ENCODE peak calls at places on chromosome 18, in ten cellular contexts. One of them, this sample, is unnamed.

GRCh38 chr18:62957885-62958472 is 242.6 kb downstream of the PHLPP1 start:
- DNase-seq in GM20000: no peak
- DNase-seq in DMS 273 treated with DMSO at 0.1 percent for 48 hours: no peak
- DNase-seq in activated CD8-positive, alpha-beta T cell treated with anti-CD3 and anti-CD28 coated beads for 36 hours: peak
- DNase-seq in iris pigment epithelial cell: peak
- DNase-seq in mesenteric fat pad: no peak
- DNase-seq in hippocampal formation: no peak
- DNase-seq in KBM-7: peak
- DNase-seq in pancreas: no peak
- DNase-seq in activated CD4-positive, alpha-beta T cell treated with anti-CD3 and anti-CD28 coated beads, Interleukin-2, amount 50 U/mL, for 48 hours: peak
- DNase-seq in this sample: peak

GRCh38 chr18:837922-838321 is 25.9 kb upstream of the YES1 start:
- DNase-seq in mesenteric fat pad: no peak
- DNase-seq in hippocampal formation: no peak
- DNase-seq in iris pigment epithelial cell: no peak
- DNase-seq in activated CD4-positive, alpha-beta T cell treated with anti-CD3 and anti-CD28 coated beads, Interleukin-2, amount 50 U/mL, for 48 hours: no peak
- DNase-seq in pancreas: no peak
- DNase-seq in KBM-7: no peak
- DNase-seq in DMS 273 treated with DMSO at 0.1 percent for 48 hours: no peak
- DNase-seq in activated CD8-positive, alpha-beta T cell treated with anti-CD3 and anti-CD28 coated beads for 36 hours: no peak
- DNase-seq in GM20000: no peak
- DNase-seq in this sample: no peak

GRCh38 chr18:56245856-56246575 is 392.4 kb downstream of the TXNL1 start:
- DNase-seq in activated CD8-positive, alpha-beta T cell treated with anti-CD3 and anti-CD28 coated beads for 36 hours: no peak
- DNase-seq in mesenteric fat pad: no peak
- DNase-seq in iris pigment epithelial cell: peak
- DNase-seq in KBM-7: peak
- DNase-seq in DMS 273 treated with DMSO at 0.1 percent for 48 hours: no peak
- DNase-seq in hippocampal formation: no peak
- DNase-seq in pancreas: no peak
- DNase-seq in activated CD4-positive, alpha-beta T cell treated with anti-CD3 and anti-CD28 coated beads, Interleukin-2, amount 50 U/mL, for 48 hours: no peak
- DNase-seq in GM20000: no peak
- DNase-seq in this sample: peak

GRCh38 chr18:24176727-24177416 is 38.0 kb downstream of the CABYR start:
- DNase-seq in hippocampal formation: peak
- DNase-seq in DMS 273 treated with DMSO at 0.1 percent for 48 hours: no peak
- DNase-seq in activated CD8-positive, alpha-beta T cell treated with anti-CD3 and anti-CD28 coated beads for 36 hours: peak
- DNase-seq in iris pigment epithelial cell: peak
- DNase-seq in GM20000: peak
- DNase-seq in mesenteric fat pad: no peak
- DNase-seq in pancreas: peak
- DNase-seq in activated CD4-positive, alpha-beta T cell treated with anti-CD3 and anti-CD28 coated beads, Interleukin-2, amount 50 U/mL, for 48 hours: peak
- DNase-seq in KBM-7: peak
- DNase-seq in this sample: peak

GRCh38 chr18:60145776-60146175 is 226.8 kb downstream of the MC4R start:
- DNase-seq in KBM-7: no peak
- DNase-seq in iris pigment epithelial cell: no peak
- DNase-seq in activated CD4-positive, alpha-beta T cell treated with anti-CD3 and anti-CD28 coated beads, Interleukin-2, amount 50 U/mL, for 48 hours: no peak
- DNase-seq in pancreas: no peak
- DNase-seq in mesenteric fat pad: no peak
- DNase-seq in DMS 273 treated with DMSO at 0.1 percent for 48 hours: no peak
- DNase-seq in GM20000: no peak
- DNase-seq in activated CD8-positive, alpha-beta T cell treated with anti-CD3 and anti-CD28 coated beads for 36 hours: no peak
- DNase-seq in hippocampal formation: no peak
- DNase-seq in this sample: no peak

GRCh38 chr18:10080372-10080771 is 166.6 kb downstream of the VAPA start:
- DNase-seq in iris pigment epithelial cell: no peak
- DNase-seq in GM20000: no peak
- DNase-seq in mesenteric fat pad: peak
- DNase-seq in KBM-7: no peak
- DNase-seq in hippocampal formation: no peak
- DNase-seq in DMS 273 treated with DMSO at 0.1 percent for 48 hours: no peak
- DNase-seq in activated CD4-positive, alpha-beta T cell treated with anti-CD3 and anti-CD28 coated beads, Interleukin-2, amount 50 U/mL, for 48 hours: no peak
- DNase-seq in pancreas: no peak
- DNase-seq in activated CD8-positive, alpha-beta T cell treated with anti-CD3 and anti-CD28 coated beads for 36 hours: no peak
- DNase-seq in this sample: no peak

GRCh38 chr18:63646916-63647315 is 2.9 kb upstream of the SERPINB4 start:
- DNase-seq in DMS 273 treated with DMSO at 0.1 percent for 48 hours: no peak
- DNase-seq in pancreas: no peak
- DNase-seq in hippocampal formation: no peak
- DNase-seq in iris pigment epithelial cell: no peak
- DNase-seq in GM20000: no peak
- DNase-seq in KBM-7: no peak
- DNase-seq in activated CD8-positive, alpha-beta T cell treated with anti-CD3 and anti-CD28 coated beads for 36 hours: no peak
- DNase-seq in activated CD4-positive, alpha-beta T cell treated with anti-CD3 and anti-CD28 coated beads, Interleukin-2, amount 50 U/mL, for 48 hours: no peak
- DNase-seq in mesenteric fat pad: no peak
- DNase-seq in this sample: no peak

GRCh38 chr18:21550510-21550970 is 50.0 kb downstream of the ESCO1 start:
- DNase-seq in iris pigment epithelial cell: no peak
- DNase-seq in DMS 273 treated with DMSO at 0.1 percent for 48 hours: no peak
- DNase-seq in KBM-7: no peak
- DNase-seq in pancreas: no peak
- DNase-seq in mesenteric fat pad: no peak
- DNase-seq in GM20000: no peak
- DNase-seq in activated CD4-positive, alpha-beta T cell treated with anti-CD3 and anti-CD28 coated beads, Interleukin-2, amount 50 U/mL, for 48 hours: no peak
- DNase-seq in hippocampal formation: no peak
- DNase-seq in activated CD8-positive, alpha-beta T cell treated with anti-CD3 and anti-CD28 coated beads for 36 hours: no peak
- DNase-seq in this sample: no peak

GRCh38 chr18:24567199-24567598 is 106.8 kb downstream of the HRH4 start:
- DNase-seq in iris pigment epithelial cell: peak
- DNase-seq in hippocampal formation: no peak
- DNase-seq in mesenteric fat pad: no peak
- DNase-seq in GM20000: no peak
- DNase-seq in pancreas: no peak
- DNase-seq in DMS 273 treated with DMSO at 0.1 percent for 48 hours: peak
- DNase-seq in KBM-7: no peak
- DNase-seq in activated CD8-positive, alpha-beta T cell treated with anti-CD3 and anti-CD28 coated beads for 36 hours: no peak
- DNase-seq in activated CD4-positive, alpha-beta T cell treated with anti-CD3 and anti-CD28 coated beads, Interleukin-2, amount 50 U/mL, for 48 hours: no peak
- DNase-seq in this sample: no peak

GRCh38 chr18:51323941-51324340 is 126.5 kb upstream of the MEX3C start:
- DNase-seq in DMS 273 treated with DMSO at 0.1 percent for 48 hours: no peak
- DNase-seq in pancreas: no peak
- DNase-seq in KBM-7: no peak
- DNase-seq in mesenteric fat pad: no peak
- DNase-seq in GM20000: no peak
- DNase-seq in activated CD8-positive, alpha-beta T cell treated with anti-CD3 and anti-CD28 coated beads for 36 hours: no peak
- DNase-seq in activated CD4-positive, alpha-beta T cell treated with anti-CD3 and anti-CD28 coated beads, Interleukin-2, amount 50 U/mL, for 48 hours: no peak
- DNase-seq in iris pigment epithelial cell: no peak
- DNase-seq in hippocampal formation: no peak
- DNase-seq in this sample: no peak

GRCh38 chr18:31574359-31574758 is 17.3 kb upstream of the TTR start:
- DNase-seq in GM20000: no peak
- DNase-seq in mesenteric fat pad: no peak
- DNase-seq in DMS 273 treated with DMSO at 0.1 percent for 48 hours: no peak
- DNase-seq in iris pigment epithelial cell: no peak
- DNase-seq in activated CD8-positive, alpha-beta T cell treated with anti-CD3 and anti-CD28 coated beads for 36 hours: no peak
- DNase-seq in KBM-7: peak
- DNase-seq in pancreas: no peak
- DNase-seq in activated CD4-positive, alpha-beta T cell treated with anti-CD3 and anti-CD28 coated beads, Interleukin-2, amount 50 U/mL, for 48 hours: no peak
- DNase-seq in hippocampal formation: no peak
- DNase-seq in this sample: no peak

GRCh38 chr18:10715791-10716190 is 190.0 kb downstream of the NAPG start:
- DNase-seq in activated CD4-positive, alpha-beta T cell treated with anti-CD3 and anti-CD28 coated beads, Interleukin-2, amount 50 U/mL, for 48 hours: no peak
- DNase-seq in pancreas: no peak
- DNase-seq in hippocampal formation: no peak
- DNase-seq in mesenteric fat pad: no peak
- DNase-seq in KBM-7: no peak
- DNase-seq in activated CD8-positive, alpha-beta T cell treated with anti-CD3 and anti-CD28 coated beads for 36 hours: no peak
- DNase-seq in DMS 273 treated with DMSO at 0.1 percent for 48 hours: no peak
- DNase-seq in GM20000: no peak
- DNase-seq in iris pigment epithelial cell: peak
- DNase-seq in this sample: no peak

GRCh38 chr18:70415823-70416488 is 127.1 kb downstream of the SOCS6 start:
- DNase-seq in KBM-7: no peak
- DNase-seq in iris pigment epithelial cell: no peak
- DNase-seq in GM20000: no peak
- DNase-seq in hippocampal formation: no peak
- DNase-seq in mesenteric fat pad: no peak
- DNase-seq in activated CD8-positive, alpha-beta T cell treated with anti-CD3 and anti-CD28 coated beads for 36 hours: no peak
- DNase-seq in pancreas: no peak
- DNase-seq in DMS 273 treated with DMSO at 0.1 percent for 48 hours: peak
- DNase-seq in activated CD4-positive, alpha-beta T cell treated with anti-CD3 and anti-CD28 coated beads, Interleukin-2, amount 50 U/mL, for 48 hours: no peak
- DNase-seq in this sample: no peak

GRCh38 chr18:79781331-79781941 is 16.3 kb upstream of the KCNG2 start:
- DNase-seq in iris pigment epithelial cell: peak
- DNase-seq in mesenteric fat pad: peak
- DNase-seq in DMS 273 treated with DMSO at 0.1 percent for 48 hours: no peak
- DNase-seq in hippocampal formation: no peak
- DNase-seq in KBM-7: no peak
- DNase-seq in activated CD4-positive, alpha-beta T cell treated with anti-CD3 and anti-CD28 coated beads, Interleukin-2, amount 50 U/mL, for 48 hours: no peak
- DNase-seq in pancreas: peak
- DNase-seq in GM20000: no peak
- DNase-seq in activated CD8-positive, alpha-beta T cell treated with anti-CD3 and anti-CD28 coated beads for 36 hours: no peak
- DNase-seq in this sample: no peak

GRCh38 chr18:61887838-61888237 is 5.0 kb downstream of the RNF152 start:
- DNase-seq in activated CD8-positive, alpha-beta T cell treated with anti-CD3 and anti-CD28 coated beads for 36 hours: no peak
- DNase-seq in iris pigment epithelial cell: no peak
- DNase-seq in hippocampal formation: no peak
- DNase-seq in KBM-7: no peak
- DNase-seq in activated CD4-positive, alpha-beta T cell treated with anti-CD3 and anti-CD28 coated beads, Interleukin-2, amount 50 U/mL, for 48 hours: no peak
- DNase-seq in GM20000: no peak
- DNase-seq in DMS 273 treated with DMSO at 0.1 percent for 48 hours: no peak
- DNase-seq in pancreas: no peak
- DNase-seq in mesenteric fat pad: no peak
- DNase-seq in this sample: no peak

GRCh38 chr18:28002841-28003240 is 174.1 kb downstream of the CDH2 start:
- DNase-seq in hippocampal formation: peak
- DNase-seq in mesenteric fat pad: no peak
- DNase-seq in GM20000: no peak
- DNase-seq in iris pigment epithelial cell: peak
- DNase-seq in pancreas: no peak
- DNase-seq in DMS 273 treated with DMSO at 0.1 percent for 48 hours: no peak
- DNase-seq in activated CD8-positive, alpha-beta T cell treated with anti-CD3 and anti-CD28 coated beads for 36 hours: no peak
- DNase-seq in activated CD4-positive, alpha-beta T cell treated with anti-CD3 and anti-CD28 coated beads, Interleukin-2, amount 50 U/mL, for 48 hours: no peak
- DNase-seq in KBM-7: no peak
- DNase-seq in this sample: no peak

GRCh38 chr18:49476664-49477411 is 10.2 kb downstream of the C18orf32 start:
- DNase-seq in pancreas: no peak
- DNase-seq in mesenteric fat pad: no peak
- DNase-seq in activated CD8-positive, alpha-beta T cell treated with anti-CD3 and anti-CD28 coated beads for 36 hours: no peak
- DNase-seq in KBM-7: peak
- DNase-seq in DMS 273 treated with DMSO at 0.1 percent for 48 hours: no peak
- DNase-seq in hippocampal formation: no peak
- DNase-seq in activated CD4-positive, alpha-beta T cell treated with anti-CD3 and anti-CD28 coated beads, Interleukin-2, amount 50 U/mL, for 48 hours: no peak
- DNase-seq in iris pigment epithelial cell: peak
- DNase-seq in GM20000: no peak
- DNase-seq in this sample: no peak

GRCh38 chr18:62979172-62979571 is 263.8 kb downstream of the PHLPP1 start:
- DNase-seq in KBM-7: peak
- DNase-seq in activated CD8-positive, alpha-beta T cell treated with anti-CD3 and anti-CD28 coated beads for 36 hours: no peak
- DNase-seq in iris pigment epithelial cell: peak
- DNase-seq in DMS 273 treated with DMSO at 0.1 percent for 48 hours: peak
- DNase-seq in GM20000: no peak
- DNase-seq in hippocampal formation: peak
- DNase-seq in pancreas: no peak
- DNase-seq in activated CD4-positive, alpha-beta T cell treated with anti-CD3 and anti-CD28 coated beads, Interleukin-2, amount 50 U/mL, for 48 hours: no peak
- DNase-seq in mesenteric fat pad: no peak
- DNase-seq in this sample: no peak

GRCh38 chr18:62715829-62716678 is 713 bp downstream of the PHLPP1 start:
- DNase-seq in activated CD4-positive, alpha-beta T cell treated with anti-CD3 and anti-CD28 coated beads, Interleukin-2, amount 50 U/mL, for 48 hours: peak
- DNase-seq in GM20000: peak
- DNase-seq in iris pigment epithelial cell: peak
- DNase-seq in pancreas: peak
- DNase-seq in KBM-7: peak
- DNase-seq in mesenteric fat pad: peak
- DNase-seq in DMS 273 treated with DMSO at 0.1 percent for 48 hours: no peak
- DNase-seq in hippocampal formation: peak
- DNase-seq in activated CD8-positive, alpha-beta T cell treated with anti-CD3 and anti-CD28 coated beads for 36 hours: peak
- DNase-seq in this sample: peak

GRCh38 chr18:35038881-35039491 is 2.2 kb upstream of the MAPRE2 start:
- DNase-seq in GM20000: no peak
- DNase-seq in activated CD8-positive, alpha-beta T cell treated with anti-CD3 and anti-CD28 coated beads for 36 hours: no peak
- DNase-seq in KBM-7: peak
- DNase-seq in DMS 273 treated with DMSO at 0.1 percent for 48 hours: no peak
- DNase-seq in hippocampal formation: no peak
- DNase-seq in mesenteric fat pad: no peak
- DNase-seq in activated CD4-positive, alpha-beta T cell treated with anti-CD3 and anti-CD28 coated beads, Interleukin-2, amount 50 U/mL, for 48 hours: no peak
- DNase-seq in iris pigment epithelial cell: no peak
- DNase-seq in pancreas: no peak
- DNase-seq in this sample: peak

GRCh38 chr18:67639872-67640271 is 123.4 kb upstream of the DSEL start:
- DNase-seq in hippocampal formation: no peak
- DNase-seq in KBM-7: no peak
- DNase-seq in activated CD4-positive, alpha-beta T cell treated with anti-CD3 and anti-CD28 coated beads, Interleukin-2, amount 50 U/mL, for 48 hours: no peak
- DNase-seq in pancreas: no peak
- DNase-seq in iris pigment epithelial cell: peak
- DNase-seq in GM20000: no peak
- DNase-seq in activated CD8-positive, alpha-beta T cell treated with anti-CD3 and anti-CD28 coated beads for 36 hours: no peak
- DNase-seq in mesenteric fat pad: no peak
- DNase-seq in DMS 273 treated with DMSO at 0.1 percent for 48 hours: no peak
- DNase-seq in this sample: no peak

GRCh38 chr18:7062844-7063243 is 54.8 kb downstream of the LAMA1 start:
- DNase-seq in hippocampal formation: no peak
- DNase-seq in activated CD8-positive, alpha-beta T cell treated with anti-CD3 and anti-CD28 coated beads for 36 hours: no peak
- DNase-seq in activated CD4-positive, alpha-beta T cell treated with anti-CD3 and anti-CD28 coated beads, Interleukin-2, amount 50 U/mL, for 48 hours: no peak
- DNase-seq in mesenteric fat pad: no peak
- DNase-seq in pancreas: no peak
- DNase-seq in KBM-7: no peak
- DNase-seq in GM20000: no peak
- DNase-seq in iris pigment epithelial cell: no peak
- DNase-seq in DMS 273 treated with DMSO at 0.1 percent for 48 hours: no peak
- DNase-seq in this sample: no peak

GRCh38 chr18:10353791-10354190 is 100.6 kb upstream of the APCDD1 start:
- DNase-seq in pancreas: no peak
- DNase-seq in activated CD4-positive, alpha-beta T cell treated with anti-CD3 and anti-CD28 coated beads, Interleukin-2, amount 50 U/mL, for 48 hours: no peak
- DNase-seq in GM20000: no peak
- DNase-seq in hippocampal formation: no peak
- DNase-seq in mesenteric fat pad: no peak
- DNase-seq in KBM-7: no peak
- DNase-seq in activated CD8-positive, alpha-beta T cell treated with anti-CD3 and anti-CD28 coated beads for 36 hours: no peak
- DNase-seq in DMS 273 treated with DMSO at 0.1 percent for 48 hours: peak
- DNase-seq in iris pigment epithelial cell: peak
- DNase-seq in this sample: no peak

GRCh38 chr18:58303363-58303762 is 259.3 kb downstream of the NEDD4L start:
- DNase-seq in hippocampal formation: no peak
- DNase-seq in pancreas: no peak
- DNase-seq in activated CD4-positive, alpha-beta T cell treated with anti-CD3 and anti-CD28 coated beads, Interleukin-2, amount 50 U/mL, for 48 hours: peak
- DNase-seq in activated CD8-positive, alpha-beta T cell treated with anti-CD3 and anti-CD28 coated beads for 36 hours: peak
- DNase-seq in KBM-7: no peak
- DNase-seq in GM20000: peak
- DNase-seq in mesenteric fat pad: no peak
- DNase-seq in iris pigment epithelial cell: no peak
- DNase-seq in DMS 273 treated with DMSO at 0.1 percent for 48 hours: no peak
- DNase-seq in this sample: no peak

GRCh38 chr18:28080876-28081300 is 96.0 kb downstream of the CDH2 start:
- DNase-seq in mesenteric fat pad: no peak
- DNase-seq in activated CD8-positive, alpha-beta T cell treated with anti-CD3 and anti-CD28 coated beads for 36 hours: no peak
- DNase-seq in pancreas: no peak
- DNase-seq in KBM-7: no peak
- DNase-seq in GM20000: no peak
- DNase-seq in DMS 273 treated with DMSO at 0.1 percent for 48 hours: no peak
- DNase-seq in iris pigment epithelial cell: peak
- DNase-seq in activated CD4-positive, alpha-beta T cell treated with anti-CD3 and anti-CD28 coated beads, Interleukin-2, amount 50 U/mL, for 48 hours: no peak
- DNase-seq in hippocampal formation: no peak
- DNase-seq in this sample: no peak

GRCh38 chr18:23822590-23823385 is 133.5 kb downstream of the LAMA3 start:
- DNase-seq in pancreas: no peak
- DNase-seq in GM20000: no peak
- DNase-seq in iris pigment epithelial cell: peak
- DNase-seq in activated CD4-positive, alpha-beta T cell treated with anti-CD3 and anti-CD28 coated beads, Interleukin-2, amount 50 U/mL, for 48 hours: no peak
- DNase-seq in hippocampal formation: no peak
- DNase-seq in mesenteric fat pad: no peak
- DNase-seq in activated CD8-positive, alpha-beta T cell treated with anti-CD3 and anti-CD28 coated beads for 36 hours: no peak
- DNase-seq in KBM-7: no peak
- DNase-seq in DMS 273 treated with DMSO at 0.1 percent for 48 hours: no peak
- DNase-seq in this sample: no peak

GRCh38 chr18:8946046-8946838 is 156.3 kb upstream of the NDUFV2 start:
- DNase-seq in KBM-7: no peak
- DNase-seq in activated CD8-positive, alpha-beta T cell treated with anti-CD3 and anti-CD28 coated beads for 36 hours: no peak
- DNase-seq in pancreas: no peak
- DNase-seq in mesenteric fat pad: no peak
- DNase-seq in activated CD4-positive, alpha-beta T cell treated with anti-CD3 and anti-CD28 coated beads, Interleukin-2, amount 50 U/mL, for 48 hours: no peak
- DNase-seq in hippocampal formation: no peak
- DNase-seq in GM20000: no peak
- DNase-seq in DMS 273 treated with DMSO at 0.1 percent for 48 hours: no peak
- DNase-seq in iris pigment epithelial cell: peak
- DNase-seq in this sample: no peak

GRCh38 chr18:4994710-4995109 is 202.3 kb downstream of the AKAIN1 start:
- DNase-seq in GM20000: no peak
- DNase-seq in DMS 273 treated with DMSO at 0.1 percent for 48 hours: no peak
- DNase-seq in pancreas: no peak
- DNase-seq in activated CD4-positive, alpha-beta T cell treated with anti-CD3 and anti-CD28 coated beads, Interleukin-2, amount 50 U/mL, for 48 hours: no peak
- DNase-seq in hippocampal formation: no peak
- DNase-seq in mesenteric fat pad: no peak
- DNase-seq in KBM-7: no peak
- DNase-seq in iris pigment epithelial cell: no peak
- DNase-seq in activated CD8-positive, alpha-beta T cell treated with anti-CD3 and anti-CD28 coated beads for 36 hours: no peak
- DNase-seq in this sample: no peak

This sample was measured in Karpas-422.